ENCODE peak calls at places on chromosomes 6 and 20, in seven cellular contexts. V is neural progenitor cell, Z is upper lobe of left lung, Q is tibial nerve, D is left ventricle myocardium inferior, X is psoas muscle, O is vagina. R is an unnamed sample.

GRCh38 chr6:2531426-2532208 is 219.1 kb downstream of the MYLK4 start:
- DNase-seq in V (no peak), Z (no peak), Q (no peak), D (no peak), X (no peak), O (no peak), R (no peak)

GRCh38 chr6:41408982-41409381 is 73.6 kb downstream of the NCR2 start:
- DNase-seq in V (peak; percentile 77), Z (peak; percentile 84), Q (no peak), D (no peak), X (no peak), O (no peak), R (no peak)

GRCh38 chr6:55958790-55959189 is 83.4 kb upstream of the BMP5 start:
- DNase-seq in V (no peak), Z (no peak), Q (no peak), D (no peak), X (no peak), O (no peak), R (no peak)

GRCh38 chr6:39882567-39882953 is 51.7 kb downstream of the MOCS1 start:
- DNase-seq in V (no peak), Z (no peak), Q (peak; percentile 79), D (peak; percentile 51), X (no peak), O (no peak), R (no peak)

GRCh38 chr20:44174996-44175766 is 11.8 kb downstream of the JPH2 start:
- DNase-seq in V (no peak), Z (no peak), Q (no peak), D (no peak), X (peak; percentile 92), O (no peak), R (no peak)

GRCh38 chr6:127177030-127177928 is 58.8 kb downstream of the RSPO3 start:
- DNase-seq in V (no peak), Z (no peak), Q (no peak), D (no peak), X (no peak), O (no peak), R (no peak)

GRCh38 chr6:148146717-148147116 is 195.9 kb upstream of the SASH1 start:
- DNase-seq in V (no peak), Z (no peak), Q (no peak), D (no peak), X (no peak), O (no peak), R (peak; percentile 4)

GRCh38 chr6:145332001-145332400 is 403.3 kb downstream of the EPM2A start:
- DNase-seq in V (peak; percentile 48), Z (no peak), Q (no peak), D (no peak), X (no peak), O (no peak), R (no peak)

GRCh38 chr6:167706313-167707109 is 120.2 kb upstream of the AFDN start:
- DNase-seq in V (no peak), Z (peak; percentile 49), Q (no peak), D (no peak), X (no peak), O (no peak), R (peak; percentile 51)

GRCh38 chr6:96923871-96924493 is 546 bp upstream of the KLHL32 start:
- DNase-seq in V (peak; percentile 89), Z (no peak), Q (peak; percentile 7), D (no peak), X (no peak), O (no peak), R (peak; percentile 0)

GRCh38 chr6:90285611-90286381 is 10.8 kb downstream of the BACH2 start:
- DNase-seq in V (peak; percentile 74), Z (no peak), Q (peak; percentile 57), D (peak; percentile 82), X (peak; percentile 92), O (no peak), R (no peak)

GRCh38 chr6:149895702-149896310 is 2.1 kb downstream of the RAET1E start:
- DNase-seq in V (no peak), Z (no peak), Q (peak; percentile 46), D (peak; percentile 42), X (peak; percentile 81), O (peak; percentile 87), R (peak; percentile 50)

GRCh38 chr6:107665386-107665785 is 158.7 kb downstream of the SCML4 start:
- DNase-seq in V (no peak), Z (peak; percentile 39), Q (no peak), D (no peak), X (no peak), O (no peak), R (no peak)

GRCh38 chr6:141024526-141024925 is 1108.2 kb upstream of the GJE1 start:
- DNase-seq in V (no peak), Z (no peak), Q (no peak), D (no peak), X (no peak), O (no peak), R (no peak)

GRCh38 chr20:59063358-59064213 is 21.0 kb upstream of the PRELID3B start:
- DNase-seq in V (peak; percentile 28), Z (peak; percentile 13), Q (no peak), D (peak; percentile 20), X (no peak), O (no peak), R (no peak)

GRCh38 chr20:37228111-37228510 is 33.5 kb downstream of the GHRH start:
- DNase-seq in V (no peak), Z (no peak), Q (no peak), D (no peak), X (no peak), O (no peak), R (no peak)

GRCh38 chr20:61963149-61963548 is 102.5 kb downstream of the TAF4 start:
- DNase-seq in V (no peak), Z (no peak), Q (no peak), D (no peak), X (no peak), O (no peak), R (no peak)

GRCh38 chr6:143673638-143674037 is 4.1 kb upstream of the PHACTR2 start:
- DNase-seq in V (peak; percentile 81), Z (no peak), Q (no peak), D (no peak), X (no peak), O (no peak), R (no peak)

GRCh38 chr6:72740135-72740534 is 118.3 kb downstream of the KCNQ5 start:
- DNase-seq in V (no peak), Z (no peak), Q (no peak), D (no peak), X (no peak), O (no peak), R (no peak)

GRCh38 chr6:153167026-153167891 is 36.2 kb upstream of the RGS17 start:
- DNase-seq in V (no peak), Z (no peak), Q (no peak), D (no peak), X (no peak), O (no peak), R (no peak)

GRCh38 chr6:14903176-14904088 is 342.4 kb upstream of the JARID2 start:
- DNase-seq in V (no peak), Z (no peak), Q (no peak), D (no peak), X (no peak), O (no peak), R (no peak)

GRCh38 chr20:25125636-25126035 is 43.7 kb upstream of the VSX1 start:
- DNase-seq in V (no peak), Z (no peak), Q (no peak), D (no peak), X (no peak), O (peak; percentile 44), R (no peak)

GRCh38 chr6:78589426-78589825 is 277.9 kb upstream of the IRAK1BP1 start:
- DNase-seq in V (no peak), Z (no peak), Q (no peak), D (no peak), X (no peak), O (no peak), R (no peak)

GRCh38 chr6:121984956-121985355 is 414.5 kb upstream of the HSF2 start:
- DNase-seq in V (peak; percentile 72), Z (no peak), Q (no peak), D (no peak), X (no peak), O (no peak), R (no peak)

GRCh38 chr20:35021063-35021462 is 65.4 kb downstream of the MYH7B start:
- DNase-seq in V (no peak), Z (no peak), Q (no peak), D (no peak), X (peak; percentile 86), O (no peak), R (no peak)

DNA sequence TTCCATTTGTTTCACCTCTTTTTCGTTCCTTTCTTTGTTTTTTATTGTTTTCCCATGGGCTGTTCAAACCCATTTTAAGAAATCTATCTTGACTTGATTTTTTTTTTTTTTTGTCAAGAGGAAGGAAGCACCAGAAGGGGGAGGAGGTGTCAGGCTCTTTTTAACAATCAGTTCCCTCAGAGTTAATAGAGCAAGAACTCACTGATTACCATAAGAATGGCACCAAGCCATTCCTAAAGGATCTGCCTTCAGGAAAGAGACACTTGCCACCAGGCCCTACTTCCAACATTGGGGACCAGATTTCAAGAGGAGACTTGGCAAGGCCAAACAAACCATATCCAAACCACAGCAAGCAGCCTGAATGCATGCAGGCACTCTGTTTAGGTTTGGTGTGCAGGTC is 168.0 kb downstream of the OTOR start:
- DNase-seq in V (peak; percentile 33), Z (no peak), Q (no peak), D (no peak), X (no peak), O (no peak), R (no peak)
- H3K27ac ChIP-seq in V (no peak overlapping the region), Z (no peak overlapping the region), Q (no peak overlapping the region), D (no peak overlapping the region), X (no peak overlapping the region), O (no peak overlapping the region), R (no peak overlapping the region)

GRCh38 chr20:5114403-5114802 is 5.4 kb downstream of the PCNA start:
- DNase-seq in V (no peak), Z (no peak), Q (no peak), D (no peak), X (no peak), O (no peak), R (no peak)
- H3K27ac ChIP-seq in V (no peak overlapping the region), Z (no peak overlapping the region), Q (no peak overlapping the region), D (no peak overlapping the region), X (no peak overlapping the region), O (no peak overlapping the region), R (no peak overlapping the region)

GRCh38 chr6:33297406-33297955 is 1.3 kb downstream of the RGL2 start:
- DNase-seq in V (peak; percentile 78), Z (peak; percentile 86), Q (no peak), D (no peak), X (peak; percentile 69), O (peak; percentile 89), R (no peak)
- H3K27ac ChIP-seq in V (no peak overlapping the region), Z (peak overlapping the region; percentile 97), Q (peak overlapping the region; percentile 98), D (peak overlapping the region; percentile 99), X (peak overlapping the region; percentile 97), O (peak overlapping the region; percentile 98), R (peak overlapping the region; percentile 55)

GRCh38 chr20:31844737-31845299 is 586 bp downstream of the FOXS1 start:
- DNase-seq in V (no peak), Z (no peak), Q (no peak), D (no peak), X (no peak), O (no peak), R (no peak)

GRCh38 chr20:31843288-31843687 is 2.1 kb downstream of the FOXS1 start:
- DNase-seq in V (no peak), Z (no peak), Q (no peak), D (no peak), X (no peak), O (no peak), R (no peak)

GRCh38 chr20:31843881-31844280 is 1.5 kb downstream of the FOXS1 start:
- DNase-seq in V (no peak), Z (no peak), Q (no peak), D (no peak), X (no peak), O (no peak), R (no peak)

GRCh38 chr20:31846793-31847138 is 1.4 kb upstream of the FOXS1 start:
- DNase-seq in V (no peak), Z (no peak), Q (no peak), D (no peak), X (no peak), O (no peak), R (no peak)

GRCh38 chr20:31845300-31845863 is at the start of gene FOXS1:
- DNase-seq in V (peak; percentile 79), Z (peak; percentile 82), Q (peak; percentile 56), D (peak; percentile 60), X (peak; percentile 65), O (no peak), R (no peak)
- H3K27ac ChIP-seq in V (peak within 1 kb of the TSS; percentile 27), Z (peak within 1 kb of the TSS; percentile 69), Q (peak within 1 kb of the TSS; percentile 82), D (peak within 1 kb of the TSS; percentile 87), X (peak within 1 kb of the TSS; percentile 36), O (peak within 1 kb of the TSS; percentile 66), R (no peak within 1 kb of the TSS)

R was measured in CD4-positive, alpha-beta T cell.